ENCODE peak calls at places on chromosomes 2 and 18, in four cellular contexts. D, K, V and T are unnamed samples.
A peak's percentile ranks its signal among the peaks of the same experiment; 100 is the strongest.

GRCh38 chr2:105496271-105496670 is 97.4 kb upstream of the FHL2 start:
- DNase-seq in D (no peak), K (no peak), V (no peak), T (no peak)

GRCh38 chr18:28175047-28175929 is 1.6 kb downstream of the CDH2 start:
- DNase-seq in D (no peak), K (no peak), V (no peak), T (no peak)

GRCh38 chr2:121260370-121261154 is 24.4 kb downstream of the TFCP2L1 start:
- DNase-seq in D (no peak), K (no peak), V (no peak), T (no peak)

GRCh38 chr18:8760984-8761383 is 55.6 kb downstream of the MTCL1 start:
- DNase-seq in D (no peak), K (no peak), V (no peak), T (no peak)

GRCh38 chr2:169065864-169066507 is 3.4 kb upstream of the DHRS9 start:
- DNase-seq in D (no peak), K (no peak), V (no peak), T (no peak)

GRCh38 chr2:197435598-197436435 is 989 bp upstream of the SF3B1 start:
- DNase-seq in D (no peak), K (peak; percentile 54), V (no peak), T (no peak)

GRCh38 chr2:134137182-134137595 is 116.7 kb upstream of the MGAT5 start:
- DNase-seq in D (no peak), K (no peak), V (no peak), T (peak; percentile 46)

GRCh38 chr2:81551040-81551634 is 1246.6 kb upstream of the LRRTM1 start:
- DNase-seq in D (no peak), K (no peak), V (no peak), T (no peak)

GRCh38 chr2:14126846-14127245 is 505.7 kb upstream of the LRATD1 start:
- DNase-seq in D (no peak), K (no peak), V (no peak), T (no peak)

GRCh38 chr2:14123436-14124103 is 508.9 kb upstream of the LRATD1 start:
- DNase-seq in D (no peak), K (no peak), V (no peak), T (no peak)

DNA sequence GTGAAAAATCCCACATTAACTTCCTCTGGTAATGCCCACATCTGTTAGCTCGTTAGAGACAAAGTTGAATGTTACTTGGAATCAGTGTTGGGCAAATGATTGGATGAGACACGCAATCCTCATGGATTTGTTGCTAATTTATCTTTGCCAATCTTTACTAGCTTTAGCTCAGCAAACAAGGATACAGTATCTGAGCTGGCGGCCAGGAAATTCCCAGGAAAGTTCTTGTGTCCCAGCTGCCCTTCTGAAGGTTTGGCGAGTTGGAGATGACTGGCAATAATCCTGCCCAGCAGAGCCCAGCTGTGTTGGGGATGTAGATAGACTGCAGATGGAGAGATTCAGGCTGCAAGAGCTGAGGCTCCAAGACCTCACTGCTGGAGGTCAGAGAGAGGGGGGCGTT is 507.0 kb upstream of the LRATD1 start:
- DNase-seq in D (no peak), K (no peak), V (no peak), T (no peak)
- TF ChIP-seq SPI1 in D (no peak), K (no peak), V (no peak), T (no peak)

DNA sequence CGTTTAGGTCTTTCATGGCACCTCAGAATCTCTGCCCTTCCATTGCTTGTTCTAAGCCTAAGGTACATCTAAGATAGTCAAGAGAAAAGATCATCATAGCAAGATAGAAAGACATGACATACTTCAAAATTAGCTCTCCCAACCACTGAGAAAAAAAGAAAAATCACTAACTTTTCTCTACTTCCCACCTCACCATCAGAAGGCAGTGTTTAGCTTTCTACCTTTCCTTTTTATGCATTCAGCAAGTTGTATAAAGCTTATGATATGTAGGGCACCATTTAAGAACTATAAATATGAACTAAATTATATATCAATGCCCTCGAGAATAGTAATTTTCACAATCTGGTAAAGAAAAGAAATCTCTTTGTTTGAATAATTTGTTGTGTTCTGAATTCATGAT is 331.8 kb upstream of the VWC2L start:
- DNase-seq in D (no peak), K (no peak), V (no peak), T (no peak)
- TF ChIP-seq SPI1 in D (no peak), K (no peak), V (no peak), T (no peak)

GRCh38 chr2:222360146-222360545 is 61.3 kb upstream of the PAX3 start:
- DNase-seq in D (no peak), K (no peak), V (no peak), T (no peak)

GRCh38 chr2:222362336-222362735 is 62.0 kb upstream of the SGPP2 start:
- DNase-seq in D (no peak), K (no peak), V (no peak), T (no peak)

GRCh38 chr2:222360997-222361396 is 62.2 kb upstream of the PAX3 start:
- DNase-seq in D (no peak), K (no peak), V (no peak), T (no peak)

GRCh38 chr2:222361787-222362186 is 62.6 kb upstream of the SGPP2 start:
- DNase-seq in D (no peak), K (no peak), V (no peak), T (no peak)

GRCh38 chr2:222364280-222364895 is 60.0 kb upstream of the SGPP2 start:
- DNase-seq in D (no peak), K (no peak), V (no peak), T (peak; percentile 32)
- TF ChIP-seq SPI1 in D (no peak), K (no peak), V (no peak), T (no peak)

GRCh38 chr2:27707462-27708256 is 44.0 kb downstream of the SLC4A1AP start:
- DNase-seq in D (no peak), K (no peak), V (no peak), T (no peak)
- TF ChIP-seq SPI1 in D (no peak), K (no peak), V (no peak), T (no peak)

DNA sequence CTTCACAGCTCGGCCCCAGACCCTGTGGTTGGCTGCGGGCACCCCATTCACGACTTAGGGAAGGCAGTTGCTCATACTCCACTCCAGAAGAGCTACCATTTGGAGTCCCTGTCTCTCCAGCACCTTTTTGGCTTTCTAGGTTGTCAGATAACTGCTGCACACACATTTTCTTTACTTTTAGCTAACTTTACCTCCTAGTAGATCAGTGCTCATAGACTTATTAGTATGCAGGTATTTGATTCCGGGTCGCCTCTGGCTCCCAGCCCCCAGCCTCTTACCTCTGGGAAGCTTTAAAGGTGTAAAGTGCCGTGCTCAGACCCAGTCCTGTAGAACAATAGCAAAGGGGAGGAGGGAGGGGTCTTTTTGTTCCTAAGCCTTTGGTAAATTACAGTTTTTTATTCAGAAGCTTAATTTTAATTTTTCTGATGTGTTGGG is 102.9 kb downstream of the SPTBN1 start:
- DNase-seq in D (no peak), K (peak; percentile 44), V (no peak), T (no peak)
- TF ChIP-seq SPI1 in D (no peak), K (no peak), V (no peak), T (no peak)

GRCh38 chr2:37656512-37657423 is 14.7 kb downstream of the CDC42EP3 start:
- DNase-seq in D (no peak), K (no peak), V (no peak), T (no peak)
- TF ChIP-seq SPI1 in D (peak; percentile 40), K (no peak), V (peak; percentile 47), T (no peak)

GRCh38 chr2:24083567-24084385 is 858 bp downstream of the TP53I3 start:
- DNase-seq in D (peak; percentile 80), K (peak; percentile 87), V (peak; percentile 79), T (peak; percentile 88)
- TF ChIP-seq SPI1 in D (peak; percentile 41), K (peak; percentile 38), V (peak; percentile 40), T (no peak)